ENCODE peak calls at places on chromosomes 16 and 17, in nine cellular contexts. One of them, this sample, is unnamed. For H3K9me3, the result is how much of the 10 kb centered on the place peaks cover.

GRCh38 chr17:35019386-35020179 is 39.3 kb downstream of the LIG3 start:
- DNase-seq in PC-3: no peak
- DNase-seq in mammary epithelial cell: no peak
- DNase-seq in SJSA1: no peak
- DNase-seq in kidney: no peak
- DNase-seq in CD8-positive, alpha-beta memory T cell: no peak
- DNase-seq in heart left ventricle: no peak
- DNase-seq in ovary: no peak
- DNase-seq in tibial artery: no peak
- DNase-seq in this sample: no peak

GRCh38 chr16:64826374-64826773 is 295.5 kb downstream of the CDH11 start:
- DNase-seq in SJSA1: no peak
- DNase-seq in mammary epithelial cell: no peak
- DNase-seq in kidney: no peak
- DNase-seq in heart left ventricle: no peak
- DNase-seq in CD8-positive, alpha-beta memory T cell: no peak
- DNase-seq in ovary: no peak
- DNase-seq in tibial artery: no peak
- DNase-seq in PC-3: no peak
- DNase-seq in this sample: no peak

GRCh38 chr16:30482366-30482765 is 9.8 kb downstream of the ITGAL start:
- DNase-seq in mammary epithelial cell: no peak
- DNase-seq in kidney: no peak
- DNase-seq in PC-3: no peak
- DNase-seq in CD8-positive, alpha-beta memory T cell: no peak
- DNase-seq in SJSA1: no peak
- DNase-seq in heart left ventricle: no peak
- DNase-seq in tibial artery: no peak
- DNase-seq in ovary: no peak
- DNase-seq in this sample: no peak

GRCh38 chr17:48488548-48489106 is 42.2 kb downstream of the HOXB1 start:
- DNase-seq in SJSA1: no peak
- DNase-seq in ovary: no peak
- DNase-seq in mammary epithelial cell: no peak
- DNase-seq in heart left ventricle: no peak
- DNase-seq in kidney: no peak
- DNase-seq in PC-3: no peak
- DNase-seq in tibial artery: no peak
- DNase-seq in CD8-positive, alpha-beta memory T cell: no peak
- DNase-seq in this sample: no peak

GRCh38 chr17:50535407-50535806 is 2.9 kb downstream of the EPN3 start:
- DNase-seq in tibial artery: no peak
- DNase-seq in PC-3: no peak
- DNase-seq in ovary: no peak
- DNase-seq in SJSA1: no peak
- DNase-seq in CD8-positive, alpha-beta memory T cell: no peak
- DNase-seq in mammary epithelial cell: no peak
- DNase-seq in kidney: no peak
- DNase-seq in heart left ventricle: no peak
- DNase-seq in this sample: no peak

GRCh38 chr16:9123401-9123800 is 32.0 kb downstream of the HAPSTR1 start:
- DNase-seq in SJSA1: no peak
- DNase-seq in CD8-positive, alpha-beta memory T cell: no peak
- DNase-seq in kidney: no peak
- DNase-seq in ovary: no peak
- DNase-seq in mammary epithelial cell: no peak
- DNase-seq in heart left ventricle: no peak
- DNase-seq in PC-3: no peak
- DNase-seq in tibial artery: no peak
- DNase-seq in this sample: no peak

GRCh38 chr17:64787921-64788271 is 125.8 kb upstream of the SMURF2 start:
- DNase-seq in PC-3: no peak
- DNase-seq in tibial artery: peak
- DNase-seq in ovary: no peak
- DNase-seq in kidney: peak
- DNase-seq in mammary epithelial cell: no peak
- DNase-seq in SJSA1: no peak
- DNase-seq in heart left ventricle: no peak
- DNase-seq in CD8-positive, alpha-beta memory T cell: no peak
- DNase-seq in this sample: peak

GRCh38 chr16:85227262-85227923 is 115.1 kb upstream of the CIBAR2 start:
- DNase-seq in mammary epithelial cell: no peak
- DNase-seq in SJSA1: no peak
- DNase-seq in PC-3: no peak
- DNase-seq in kidney: no peak
- DNase-seq in ovary: peak
- DNase-seq in heart left ventricle: no peak
- DNase-seq in tibial artery: no peak
- DNase-seq in CD8-positive, alpha-beta memory T cell: no peak
- DNase-seq in this sample: no peak

GRCh38 chr16:290015-290680 is 7.2 kb downstream of the PDIA2 start:
- DNase-seq in CD8-positive, alpha-beta memory T cell: no peak
- DNase-seq in SJSA1: no peak
- DNase-seq in mammary epithelial cell: no peak
- DNase-seq in heart left ventricle: no peak
- DNase-seq in tibial artery: no peak
- DNase-seq in PC-3: no peak
- DNase-seq in ovary: no peak
- DNase-seq in kidney: no peak
- DNase-seq in this sample: no peak

GRCh38 chr17:30290696-30291570 is 811 bp downstream of the BLMH start:
- DNase-seq in CD8-positive, alpha-beta memory T cell: peak
- DNase-seq in SJSA1: no peak
- DNase-seq in ovary: peak
- DNase-seq in PC-3: peak
- DNase-seq in tibial artery: peak
- DNase-seq in mammary epithelial cell: peak
- DNase-seq in kidney: no peak
- DNase-seq in heart left ventricle: peak
- DNase-seq in this sample: peak

GRCh38 chr16:86774931-86775330 is 196.6 kb downstream of the FOXL1 start:
- DNase-seq in PC-3: no peak
- DNase-seq in mammary epithelial cell: no peak
- DNase-seq in tibial artery: peak
- DNase-seq in ovary: no peak
- DNase-seq in kidney: no peak
- DNase-seq in CD8-positive, alpha-beta memory T cell: no peak
- DNase-seq in heart left ventricle: no peak
- DNase-seq in SJSA1: no peak
- DNase-seq in this sample: no peak

GRCh38 chr17:29168079-29168758 is 12.0 kb downstream of the MYO18A start:
- DNase-seq in PC-3: no peak
- DNase-seq in kidney: no peak
- DNase-seq in heart left ventricle: peak
- DNase-seq in mammary epithelial cell: no peak
- DNase-seq in SJSA1: no peak
- DNase-seq in ovary: no peak
- DNase-seq in tibial artery: no peak
- DNase-seq in CD8-positive, alpha-beta memory T cell: no peak
- DNase-seq in this sample: no peak
- H3K27ac ChIP-seq in PC-3: no peak
- H3K27ac ChIP-seq in kidney: no peak
- H3K27ac ChIP-seq in heart left ventricle: peak
- H3K27ac ChIP-seq in mammary epithelial cell: no peak
- H3K27ac ChIP-seq in SJSA1: no peak
- H3K27ac ChIP-seq in ovary: no peak
- H3K27ac ChIP-seq in tibial artery: no peak
- H3K27ac ChIP-seq in CD8-positive, alpha-beta memory T cell: no peak
- H3K27ac ChIP-seq in this sample: no peak

DNA sequence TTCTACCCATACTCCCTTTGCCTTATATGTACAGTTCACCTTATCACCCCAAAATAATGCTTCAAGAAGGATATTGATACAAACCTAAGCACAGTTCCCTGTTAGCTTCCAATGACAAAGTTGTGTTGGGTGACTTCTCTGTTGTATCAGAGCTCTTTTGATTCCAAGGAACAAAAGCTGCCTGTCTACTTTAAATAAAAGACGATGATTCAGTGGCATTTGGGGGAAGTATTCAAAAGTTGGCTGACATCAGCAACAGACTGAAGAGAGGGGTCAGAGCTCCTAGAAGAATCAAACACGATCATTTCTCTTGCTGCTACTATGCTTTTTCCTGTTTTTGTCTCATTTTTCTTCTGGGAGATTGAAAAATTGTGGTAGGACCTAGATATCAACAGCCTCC is 69.4 kb upstream of the CA10 start:
- DNase-seq in CD8-positive, alpha-beta memory T cell: no peak
- DNase-seq in ovary: no peak
- DNase-seq in mammary epithelial cell: no peak
- DNase-seq in heart left ventricle: no peak
- DNase-seq in SJSA1: no peak
- DNase-seq in kidney: no peak
- DNase-seq in tibial artery: no peak
- DNase-seq in PC-3: no peak
- DNase-seq in this sample: no peak
- H3K4me3 ChIP-seq in CD8-positive, alpha-beta memory T cell: no peak
- H3K4me3 ChIP-seq in ovary: no peak
- H3K4me3 ChIP-seq in mammary epithelial cell: no peak
- H3K4me3 ChIP-seq in heart left ventricle: no peak
- H3K4me3 ChIP-seq in SJSA1: no peak
- H3K4me3 ChIP-seq in kidney: no peak
- H3K4me3 ChIP-seq in tibial artery: no peak
- H3K4me3 ChIP-seq in PC-3: no peak
- H3K4me3 ChIP-seq in this sample: no peak

DNA sequence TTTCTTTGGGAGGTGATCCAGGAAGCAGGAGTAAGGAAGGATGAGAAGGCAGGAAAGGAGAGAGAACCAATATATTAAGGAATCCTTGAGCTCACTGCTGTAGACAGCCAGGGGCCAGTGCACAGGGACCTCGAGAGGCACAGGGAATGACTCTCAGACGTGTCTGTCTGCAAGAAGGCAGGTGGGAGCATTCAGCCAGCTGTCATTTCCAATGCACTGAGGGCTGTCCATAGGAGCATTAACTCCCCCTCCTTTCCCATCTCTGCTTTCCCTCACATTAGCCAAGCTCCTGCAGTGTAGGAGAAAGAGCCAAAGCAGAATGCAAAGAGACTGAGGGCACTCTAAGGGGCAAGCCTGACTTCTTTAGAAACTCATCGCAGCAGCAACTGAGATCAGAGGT is 218.3 kb downstream of the CDH13 start:
- DNase-seq in PC-3: no peak
- DNase-seq in heart left ventricle: no peak
- DNase-seq in mammary epithelial cell: no peak
- DNase-seq in SJSA1: no peak
- DNase-seq in ovary: no peak
- DNase-seq in tibial artery: no peak
- DNase-seq in CD8-positive, alpha-beta memory T cell: no peak
- DNase-seq in kidney: no peak
- DNase-seq in this sample: no peak
- H3K9me3 ChIP-seq in PC-3: under half
- H3K9me3 ChIP-seq in heart left ventricle: under half
- H3K9me3 ChIP-seq in mammary epithelial cell: under half
- H3K9me3 ChIP-seq in SJSA1: under half
- H3K9me3 ChIP-seq in ovary: under half
- H3K9me3 ChIP-seq in tibial artery: under half
- H3K9me3 ChIP-seq in CD8-positive, alpha-beta memory T cell: under half
- H3K9me3 ChIP-seq in kidney: under half
- H3K9me3 ChIP-seq in this sample: under half

DNA sequence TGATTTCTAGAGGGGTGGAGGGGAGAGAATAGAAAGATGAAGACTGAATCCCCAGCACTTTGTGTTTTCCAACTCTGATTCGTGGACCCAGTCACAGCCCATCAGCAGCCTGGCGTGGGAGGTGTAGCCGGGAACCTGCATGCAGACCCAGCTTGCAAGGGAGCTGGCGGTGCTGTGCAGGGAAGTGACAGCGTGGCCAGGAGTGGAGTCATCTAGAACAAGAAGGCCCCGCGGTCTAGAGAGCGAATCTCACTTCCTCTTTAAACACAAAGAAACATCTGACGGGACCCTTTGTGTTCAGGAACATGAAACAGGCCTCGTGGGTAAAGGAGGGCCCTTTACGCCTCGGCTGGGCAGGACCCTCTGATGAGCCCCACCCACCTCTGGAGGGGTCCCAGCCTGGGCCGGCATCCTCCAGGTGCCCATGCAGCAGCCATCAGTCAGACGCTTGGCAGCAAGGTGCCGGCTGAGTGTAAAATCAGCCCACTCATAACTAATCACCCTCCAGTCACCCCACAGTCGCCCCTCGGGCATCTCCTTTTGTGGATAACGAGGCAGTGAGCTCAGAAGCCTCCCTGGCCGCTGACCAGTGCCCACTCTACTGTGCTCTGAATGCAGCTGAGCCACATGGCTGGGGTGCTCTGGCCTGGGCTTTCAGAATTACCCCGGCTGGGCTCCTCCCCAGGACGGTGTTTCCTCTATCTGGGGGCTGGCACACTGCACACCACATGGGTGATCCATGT is 4.4 kb downstream of the SNAI3 start:
- DNase-seq in heart left ventricle: peak
- DNase-seq in kidney: peak
- DNase-seq in tibial artery: no peak
- DNase-seq in mammary epithelial cell: no peak
- DNase-seq in ovary: no peak
- DNase-seq in SJSA1: no peak
- DNase-seq in PC-3: no peak
- DNase-seq in CD8-positive, alpha-beta memory T cell: peak
- DNase-seq in this sample: peak
- H3K27ac ChIP-seq in heart left ventricle: no peak
- H3K27ac ChIP-seq in kidney: no peak
- H3K27ac ChIP-seq in tibial artery: no peak
- H3K27ac ChIP-seq in mammary epithelial cell: no peak
- H3K27ac ChIP-seq in ovary: no peak
- H3K27ac ChIP-seq in SJSA1: no peak
- H3K27ac ChIP-seq in PC-3: no peak
- H3K27ac ChIP-seq in CD8-positive, alpha-beta memory T cell: no peak
- H3K27ac ChIP-seq in this sample: peak

DNA sequence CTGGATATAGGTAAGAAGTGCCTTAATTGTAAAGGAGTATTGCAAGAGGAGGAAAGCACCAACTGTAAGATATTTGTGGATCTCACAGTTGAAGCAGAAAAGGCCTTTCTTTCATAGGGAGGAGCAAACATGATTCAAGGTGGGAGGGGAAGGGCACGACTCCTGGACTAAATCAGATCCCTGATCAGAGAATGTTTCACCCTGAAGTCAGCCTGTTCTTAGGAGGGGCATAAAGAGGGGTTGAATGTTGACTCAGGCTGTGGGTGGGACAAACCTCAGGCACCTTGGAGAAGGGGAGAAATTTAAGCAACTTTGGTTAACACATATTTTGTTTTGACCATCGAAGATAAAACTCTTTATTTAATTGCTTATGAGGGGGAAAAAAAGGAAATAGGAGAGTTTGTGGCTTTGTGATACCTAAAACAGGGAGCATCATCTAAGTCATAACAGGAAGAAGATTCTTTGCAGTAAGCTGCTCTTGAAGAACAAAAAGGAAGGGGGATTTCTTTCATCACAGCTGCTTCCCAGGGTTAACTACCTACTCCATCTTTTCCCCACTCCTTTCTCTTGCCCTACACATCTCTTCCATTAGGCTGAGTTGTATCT is 158.6 kb upstream of the ZNF267 start:
- DNase-seq in kidney: no peak
- DNase-seq in heart left ventricle: no peak
- DNase-seq in ovary: no peak
- DNase-seq in SJSA1: no peak
- DNase-seq in tibial artery: no peak
- DNase-seq in CD8-positive, alpha-beta memory T cell: no peak
- DNase-seq in PC-3: no peak
- DNase-seq in mammary epithelial cell: peak
- DNase-seq in this sample: no peak
- H3K4me3 ChIP-seq in kidney: peak
- H3K4me3 ChIP-seq in heart left ventricle: peak
- H3K4me3 ChIP-seq in ovary: no peak
- H3K4me3 ChIP-seq in SJSA1: no peak
- H3K4me3 ChIP-seq in tibial artery: no peak
- H3K4me3 ChIP-seq in CD8-positive, alpha-beta memory T cell: peak
- H3K4me3 ChIP-seq in PC-3: peak
- H3K4me3 ChIP-seq in mammary epithelial cell: no peak
- H3K4me3 ChIP-seq in this sample: no peak

This sample was measured in psoas muscle.